ENCODE peak calls at places on chromosomes 3 and 15, in four cellular contexts. I, L, P and U are unnamed samples. For H3K9me3 and H3K4me1, the result is how much of the 10 kb centered on the place peaks cover.

GRCh38 chr15:68816795-68817303 is 3.8 kb downstream of the ANP32A start:
- DNase-seq in I (peak), L (no peak), P (no peak), U (no peak)

GRCh38 chr3:13881536-13882410 is 1.9 kb upstream of the WNT7A start:
- DNase-seq in I (no peak), L (no peak), P (no peak), U (no peak)

GRCh38 chr15:57328479-57329250 is 47.6 kb upstream of the CGNL1 start:
- DNase-seq in I (no peak), L (no peak), P (no peak), U (no peak)

GRCh38 chr3:148146947-148147346 is 550.8 kb upstream of the AGTR1 start:
- DNase-seq in I (no peak), L (no peak), P (no peak), U (no peak)

GRCh38 chr15:60095711-60096110 is 91.6 kb downstream of the FOXB1 start:
- DNase-seq in I (no peak), L (no peak), P (no peak), U (no peak)

GRCh38 chr3:186281172-186281571 is 80.9 kb downstream of the DGKG start:
- DNase-seq in I (no peak), L (no peak), P (no peak), U (no peak)

GRCh38 chr3:78101363-78101762 is 1061.5 kb downstream of the ROBO2 start:
- DNase-seq in I (no peak), L (no peak), P (no peak), U (no peak)

GRCh38 chr15:63553388-63553791 is 43.8 kb upstream of the FBXL22 start:
- DNase-seq in I (peak), L (peak), P (no peak), U (no peak)

GRCh38 chr3:187150186-187150585 is 10.9 kb upstream of the RPL39L start:
- DNase-seq in I (no peak), L (no peak), P (no peak), U (no peak)

GRCh38 chr3:139455855-139456254 is 20.5 kb downstream of the RBP2 start:
- DNase-seq in I (peak), L (no peak), P (no peak), U (no peak)
- H3K27ac ChIP-seq in I (no peak), L (no peak), P (no peak), U (no peak)

GRCh38 chr15:27527490-27528067 is 556.6 kb downstream of the GABRG3 start:
- DNase-seq in I (no peak), L (no peak), P (no peak), U (no peak)
- H3K9me3 ChIP-seq in I (under half), L (under half), P (under half), U (under half)

DNA sequence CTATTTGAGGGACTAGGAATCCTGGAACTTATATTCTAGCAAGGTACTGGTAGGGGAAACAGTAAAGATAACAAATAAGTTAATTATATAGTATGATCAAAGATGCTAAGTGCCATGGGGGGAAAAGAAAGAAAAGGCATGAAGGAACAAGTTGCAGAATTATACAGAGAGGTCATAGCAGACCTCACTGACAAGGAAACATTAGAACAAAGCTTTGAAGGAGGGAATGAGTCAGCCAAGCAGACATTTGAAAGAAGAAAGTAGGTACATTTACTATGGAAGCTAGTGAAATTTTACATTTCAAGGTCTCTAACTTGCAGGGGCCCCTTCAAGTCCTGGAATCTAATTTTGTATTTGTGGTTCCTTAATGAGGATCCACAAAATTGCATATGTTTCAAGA is 57.2 kb upstream of the TIPARP start:
- DNase-seq in I (no peak), L (no peak), P (no peak), U (no peak)
- H3K4me1 ChIP-seq in I (under half), L (under half), P (under half), U (under half)

DNA sequence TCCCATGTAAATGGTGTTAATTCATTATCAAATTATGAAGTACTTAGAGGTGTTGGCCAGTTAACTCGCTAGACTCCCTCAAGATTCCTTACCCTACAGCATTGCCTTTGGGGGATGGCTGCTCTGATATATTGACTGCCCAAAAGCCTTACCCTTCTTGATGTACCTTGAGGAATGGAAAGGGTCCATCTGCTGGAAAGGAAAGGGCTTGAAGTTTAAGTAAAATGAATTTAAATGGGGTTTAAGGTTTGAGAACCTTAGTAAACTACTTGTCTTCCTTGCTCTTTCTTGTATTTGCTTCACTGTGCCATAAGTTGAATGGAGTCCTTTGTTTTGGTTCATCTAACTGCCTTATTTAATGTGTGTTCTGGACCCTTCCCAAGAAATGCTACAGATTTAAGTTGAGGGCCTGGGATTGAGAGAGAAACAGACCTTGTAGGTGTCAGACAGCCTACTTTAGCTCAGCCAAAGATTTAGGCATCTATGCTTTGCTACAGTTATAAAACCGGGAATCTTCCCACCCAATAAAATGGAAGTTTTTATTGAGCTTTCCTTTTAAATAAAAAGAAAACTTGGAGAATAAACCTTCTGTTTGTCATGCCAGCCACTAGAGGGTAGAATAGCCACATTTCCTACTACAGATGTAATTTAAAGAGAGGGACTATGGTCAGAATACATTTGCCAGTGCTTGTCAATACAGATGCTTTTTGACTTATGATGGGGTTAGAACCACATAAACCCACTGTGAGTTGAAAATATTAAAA is 25.3 kb downstream of the CMSS1 start:
- DNase-seq in I (peak), L (no peak), P (no peak), U (no peak)
- H3K27ac ChIP-seq in I (no peak), L (peak), P (no peak), U (no peak)

GRCh38 chr3:176147251-176147650 is 1050.0 kb downstream of the TBL1XR1 start:
- DNase-seq in I (peak), L (no peak), P (no peak), U (no peak)

DNA sequence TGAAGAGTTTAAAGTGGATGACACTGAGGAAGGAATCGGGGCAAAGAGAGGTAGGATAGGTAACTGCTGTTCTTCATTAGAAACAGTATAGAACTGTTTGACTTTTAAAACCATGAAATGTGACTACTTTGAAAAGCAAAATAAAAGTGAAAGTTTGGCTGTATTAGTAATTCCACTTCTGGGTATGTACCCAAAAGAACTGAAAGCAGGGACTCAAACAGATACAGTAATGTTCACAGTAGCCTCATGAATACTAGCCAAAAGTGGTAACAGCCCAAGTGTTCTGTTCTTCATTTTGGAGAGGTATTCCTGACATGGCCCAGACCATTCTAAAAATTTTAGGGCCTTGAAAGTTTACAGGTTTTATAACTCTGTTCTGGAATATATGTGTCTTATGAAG is 1055.4 kb downstream of the TBL1XR1 start:
- DNase-seq in I (no peak), L (no peak), P (no peak), U (no peak)
- H3K9me3 ChIP-seq in I (under half), L (under half), P (under half), U (under half)